ENCODE peak calls at places on chromosomes 1 and 21, in four cellular contexts. One of them, this sample, is unnamed. For H3K4me1, the result is how much of the 10 kb centered on the place peaks cover.

GRCh38 chr1:21667348-21668231 is 1.6 kb downstream of the RAP1GAP start:
- DNase-seq in vagina: no peak
- DNase-seq in Peyer's patch: peak
- DNase-seq in CD8-positive, alpha-beta T cell: no peak
- DNase-seq in this sample: no peak

GRCh38 chr1:207831517-207832327 is 79.2 kb downstream of the CD34 start:
- DNase-seq in vagina: no peak
- DNase-seq in Peyer's patch: peak
- DNase-seq in CD8-positive, alpha-beta T cell: peak
- DNase-seq in this sample: no peak

GRCh38 chr1:229070168-229070567 is 200.7 kb upstream of the RAB4A start:
- DNase-seq in vagina: peak
- DNase-seq in Peyer's patch: peak
- DNase-seq in CD8-positive, alpha-beta T cell: peak
- DNase-seq in this sample: peak

GRCh38 chr1:244969355-244970235 is 105.3 kb upstream of the HNRNPU start:
- DNase-seq in vagina: peak
- DNase-seq in Peyer's patch: peak
- DNase-seq in CD8-positive, alpha-beta T cell: peak
- DNase-seq in this sample: peak

GRCh38 chr1:158003409-158003805 is 10.0 kb downstream of the KIRREL1 start:
- DNase-seq in vagina: no peak
- DNase-seq in Peyer's patch: no peak
- DNase-seq in CD8-positive, alpha-beta T cell: no peak
- DNase-seq in this sample: no peak

GRCh38 chr21:8993943-8994639 is 1527.3 kb upstream of the TPTE start:
- DNase-seq in vagina: no peak
- DNase-seq in Peyer's patch: no peak
- DNase-seq in CD8-positive, alpha-beta T cell: no peak
- DNase-seq in this sample: peak

GRCh38 chr1:203858055-203858454 is 3.3 kb upstream of the SNRPE start:
- DNase-seq in vagina: no peak
- DNase-seq in Peyer's patch: no peak
- DNase-seq in CD8-positive, alpha-beta T cell: no peak
- DNase-seq in this sample: no peak

GRCh38 chr1:51955797-51956527 is 34.5 kb downstream of the RAB3B start:
- DNase-seq in vagina: no peak
- DNase-seq in Peyer's patch: no peak
- DNase-seq in CD8-positive, alpha-beta T cell: no peak
- DNase-seq in this sample: peak

GRCh38 chr1:8182034-8182761 is 135.7 kb upstream of the SLC45A1 start:
- DNase-seq in vagina: no peak
- DNase-seq in Peyer's patch: peak
- DNase-seq in CD8-positive, alpha-beta T cell: no peak
- DNase-seq in this sample: no peak

GRCh38 chr21:35212393-35213127 is 163.5 kb upstream of the RUNX1 start:
- DNase-seq in vagina: no peak
- DNase-seq in Peyer's patch: no peak
- DNase-seq in CD8-positive, alpha-beta T cell: no peak
- DNase-seq in this sample: no peak

GRCh38 chr1:198102454-198102791 is 54.4 kb upstream of the NEK7 start:
- DNase-seq in vagina: no peak
- DNase-seq in Peyer's patch: no peak
- DNase-seq in CD8-positive, alpha-beta T cell: no peak
- DNase-seq in this sample: no peak

GRCh38 chr1:23525558-23526174 is 5.4 kb downstream of the E2F2 start:
- DNase-seq in vagina: no peak
- DNase-seq in Peyer's patch: peak
- DNase-seq in CD8-positive, alpha-beta T cell: peak
- DNase-seq in this sample: no peak

GRCh38 chr1:23526329-23527041 is 4.5 kb downstream of the E2F2 start:
- DNase-seq in vagina: no peak
- DNase-seq in Peyer's patch: no peak
- DNase-seq in CD8-positive, alpha-beta T cell: no peak
- DNase-seq in this sample: no peak

GRCh38 chr1:23524716-23525401 is 6.2 kb downstream of the E2F2 start:
- DNase-seq in vagina: no peak
- DNase-seq in Peyer's patch: peak
- DNase-seq in CD8-positive, alpha-beta T cell: peak
- DNase-seq in this sample: peak

GRCh38 chr1:23522244-23523013 is 8.6 kb downstream of the E2F2 start:
- DNase-seq in vagina: no peak
- DNase-seq in Peyer's patch: no peak
- DNase-seq in CD8-positive, alpha-beta T cell: no peak
- DNase-seq in this sample: no peak

DNA sequence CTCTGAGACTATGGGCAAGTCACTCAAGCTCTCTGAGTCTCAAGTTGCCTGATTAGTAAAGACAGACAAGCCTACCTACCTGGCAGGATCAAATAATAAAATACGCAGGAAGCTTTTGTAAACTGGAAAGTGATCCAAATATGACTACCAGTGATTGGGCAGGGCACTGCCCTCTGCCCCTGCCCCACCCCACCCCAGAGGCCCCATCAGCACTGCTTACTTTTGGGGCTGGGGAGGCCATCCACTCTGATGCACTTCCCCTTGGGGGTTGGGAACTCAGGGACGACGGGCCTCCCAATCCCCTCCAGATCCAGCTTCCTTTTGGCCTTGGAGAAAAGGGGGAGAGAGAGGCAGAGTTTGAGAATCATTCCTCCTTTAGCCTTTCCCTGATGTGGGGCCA is 6.9 kb downstream of the E2F2 start:
- DNase-seq in vagina: no peak
- DNase-seq in Peyer's patch: peak
- DNase-seq in CD8-positive, alpha-beta T cell: no peak
- DNase-seq in this sample: no peak
- H3K4me3 ChIP-seq in vagina: no peak
- H3K4me3 ChIP-seq in Peyer's patch: no peak
- H3K4me3 ChIP-seq in CD8-positive, alpha-beta T cell: no peak
- H3K4me3 ChIP-seq in this sample: no peak

GRCh38 chr1:53593758-53594380 is 134.7 kb downstream of the DMRTB1 start:
- DNase-seq in vagina: no peak
- DNase-seq in Peyer's patch: no peak
- DNase-seq in CD8-positive, alpha-beta T cell: no peak
- DNase-seq in this sample: no peak
- TF ChIP-seq CTCF in vagina: no peak
- TF ChIP-seq CTCF in Peyer's patch: peak
- TF ChIP-seq CTCF in CD8-positive, alpha-beta T cell: no peak
- TF ChIP-seq CTCF in this sample: peak

DNA sequence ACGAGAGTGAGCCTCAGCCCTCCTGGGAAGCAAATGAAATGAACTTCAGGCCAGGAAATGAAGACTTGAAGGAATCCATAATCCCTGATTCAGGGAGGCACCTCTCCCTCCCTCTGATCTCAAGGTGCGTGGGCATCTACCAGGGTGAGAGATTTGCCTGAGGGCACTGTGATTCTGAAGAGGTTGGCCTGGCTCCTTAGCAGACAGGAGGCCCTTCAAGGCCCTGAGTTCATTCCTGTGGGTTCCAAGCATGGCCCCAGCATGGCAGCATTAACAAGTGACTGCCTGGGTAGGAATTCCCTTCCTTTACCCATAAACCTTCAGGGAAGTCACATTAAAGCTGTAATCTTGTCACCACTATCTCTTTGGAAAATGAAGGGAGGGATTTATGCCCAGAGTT is 29.8 kb upstream of the IFNGR2 start:
- DNase-seq in vagina: no peak
- DNase-seq in Peyer's patch: peak
- DNase-seq in CD8-positive, alpha-beta T cell: no peak
- DNase-seq in this sample: no peak
- H3K4me1 ChIP-seq in vagina: under half
- H3K4me1 ChIP-seq in Peyer's patch: under half
- H3K4me1 ChIP-seq in CD8-positive, alpha-beta T cell: under half
- H3K4me1 ChIP-seq in this sample: under half

GRCh38 chr1:60825593-60825992 is 256.8 kb upstream of the NFIA start:
- DNase-seq in vagina: no peak
- DNase-seq in Peyer's patch: no peak
- DNase-seq in CD8-positive, alpha-beta T cell: no peak
- DNase-seq in this sample: no peak
- H3K4me3 ChIP-seq in vagina: no peak
- H3K4me3 ChIP-seq in Peyer's patch: no peak
- H3K4me3 ChIP-seq in CD8-positive, alpha-beta T cell: no peak
- H3K4me3 ChIP-seq in this sample: no peak

DNA sequence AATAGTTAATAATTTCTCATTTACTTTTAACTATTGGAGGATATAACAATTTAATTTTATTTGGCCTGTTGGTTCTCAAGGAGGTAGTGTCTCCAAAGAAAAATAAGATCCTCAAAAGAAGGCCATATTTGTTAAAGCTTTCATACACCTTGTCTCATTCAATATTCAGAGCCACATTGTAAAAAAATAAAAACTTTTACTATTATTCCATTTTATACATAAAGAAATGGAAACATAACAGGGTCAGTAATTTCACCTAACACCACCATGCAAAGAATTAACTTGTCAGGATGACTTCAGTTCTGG is 40.3 kb upstream of the KCTD3 start:
- DNase-seq in vagina: no peak
- DNase-seq in Peyer's patch: no peak
- DNase-seq in CD8-positive, alpha-beta T cell: no peak
- DNase-seq in this sample: no peak
- TF ChIP-seq CTCF in vagina: no peak
- TF ChIP-seq CTCF in Peyer's patch: no peak
- TF ChIP-seq CTCF in CD8-positive, alpha-beta T cell: no peak
- TF ChIP-seq CTCF in this sample: no peak

GRCh38 chr1:230139741-230140140 is 72.7 kb downstream of the GALNT2 start:
- DNase-seq in vagina: no peak
- DNase-seq in Peyer's patch: no peak
- DNase-seq in CD8-positive, alpha-beta T cell: no peak
- DNase-seq in this sample: no peak
- H3K4me1 ChIP-seq in vagina: under half
- H3K4me1 ChIP-seq in Peyer's patch: under half
- H3K4me1 ChIP-seq in CD8-positive, alpha-beta T cell: under half
- H3K4me1 ChIP-seq in this sample: half or more

DNA sequence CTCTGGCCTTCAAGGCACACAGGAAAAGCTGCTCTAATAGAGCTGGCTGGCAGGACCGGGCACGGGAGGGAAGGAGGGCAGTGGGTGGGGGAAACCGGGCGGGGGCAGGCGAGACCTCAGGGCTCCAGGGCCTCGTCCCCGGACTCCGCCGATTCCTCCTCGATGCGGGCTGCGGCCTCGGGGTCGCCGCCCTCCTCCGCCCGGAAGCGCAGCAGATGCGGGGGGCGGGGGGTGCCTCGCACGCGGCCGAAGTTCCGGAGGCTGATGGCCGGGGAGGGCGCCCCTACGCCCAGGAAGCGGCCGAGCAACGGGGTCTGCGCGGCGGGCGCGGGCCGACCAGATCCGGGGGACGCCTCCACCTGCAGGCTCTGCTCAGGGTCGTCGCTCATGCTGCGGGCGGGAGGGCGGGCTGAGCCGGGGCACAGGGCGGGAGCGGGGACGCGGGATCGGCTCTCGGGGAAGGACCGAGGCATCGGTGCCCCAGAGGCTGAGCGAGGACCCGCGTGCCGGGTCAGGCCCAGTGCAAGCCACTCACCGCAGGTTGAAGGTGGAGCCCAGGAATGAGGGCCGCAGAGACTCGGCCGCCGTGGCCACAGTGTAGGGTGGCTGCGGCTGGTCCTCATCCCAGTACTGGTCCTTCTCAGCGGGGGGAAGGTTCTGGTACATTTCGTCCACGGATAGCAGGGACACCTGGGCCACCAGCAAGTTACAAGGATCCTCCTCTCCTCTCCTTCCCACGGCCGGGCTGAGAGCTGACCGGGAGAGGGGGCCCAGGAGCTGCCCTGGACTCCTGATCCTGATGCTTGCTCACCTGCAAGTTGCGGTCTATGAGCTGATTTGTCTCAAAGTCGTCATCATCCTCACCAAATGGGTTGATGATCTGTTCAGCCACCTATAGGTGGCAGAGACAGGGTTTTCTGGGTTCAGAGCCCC is 3.6 kb downstream of the BEST4 start:
- DNase-seq in vagina: no peak
- DNase-seq in Peyer's patch: peak
- DNase-seq in CD8-positive, alpha-beta T cell: no peak
- DNase-seq in this sample: peak
- H3K4me3 ChIP-seq in vagina: peak
- H3K4me3 ChIP-seq in Peyer's patch: peak
- H3K4me3 ChIP-seq in CD8-positive, alpha-beta T cell: peak
- H3K4me3 ChIP-seq in this sample: peak